ENCODE peak calls at places on chromosomes 12 and 14, in eight cellular contexts. K is SK-N-MC; J is A673; I is astrocyte; N is tibial nerve; E is iPS DF 6.9; A is dorsolateral prefrontal cortex; M is CD8-positive, alpha-beta T cell. R is an unnamed sample.

GRCh38 chr14:38583471-38583870 is 327.6 kb upstream of the CLEC14A start:
- DNase-seq in K (no peak), J (no peak), I (no peak), N (no peak), E (no peak), A (no peak), M (no peak), R (no peak)

GRCh38 chr12:124456652-124457152 is 110.7 kb downstream of the NCOR2 start:
- DNase-seq in K (no peak), J (no peak), I (no peak), N (no peak), E (no peak), A (no peak), M (no peak), R (peak; percentile 57)

GRCh38 chr14:103362780-103363179 is 22.4 kb upstream of the MARK3 start:
- DNase-seq in K (no peak), J (no peak), I (no peak), N (no peak), E (no peak), A (no peak), M (no peak), R (no peak)

GRCh38 chr14:54828031-54828430 is 74.6 kb downstream of the GCH1 start:
- DNase-seq in K (no peak), J (no peak), I (no peak), N (no peak), E (no peak), A (no peak), M (no peak), R (no peak)

GRCh38 chr12:118436002-118436724 is 59.8 kb downstream of the SUDS3 start:
- DNase-seq in K (no peak), J (peak; percentile 47), I (no peak), N (no peak), E (peak; percentile 47), A (no peak), M (no peak), R (no peak)

GRCh38 chr14:106883218-106883692 is 1356.9 kb downstream of the TMEM121 start:
- DNase-seq in K (no peak), J (peak; percentile 53), I (no peak), N (no peak), E (no peak), A (no peak), M (no peak), R (peak; percentile 14)

GRCh38 chr14:73173092-73173735 is 36.9 kb downstream of the PSEN1 start:
- DNase-seq in K (peak; percentile 44), J (peak; percentile 63), I (peak; percentile 39), N (no peak), E (no peak), A (no peak), M (no peak), R (no peak)

GRCh38 chr14:21408152-21408551 is 24.3 kb upstream of the SUPT16H start:
- DNase-seq in K (no peak), J (no peak), I (peak; percentile 61), N (no peak), E (no peak), A (no peak), M (no peak), R (no peak)

GRCh38 chr12:52873832-52874572 is 25.2 kb upstream of the KRT78 start:
- DNase-seq in K (no peak), J (peak; percentile 90), I (peak; percentile 82), N (peak; percentile 70), E (no peak), A (peak; percentile 50), M (no peak), R (peak; percentile 40)

GRCh38 chr12:130714091-130714590 is 2.0 kb downstream of the RIMBP2 start:
- DNase-seq in K (no peak), J (peak; percentile 54), I (no peak), N (no peak), E (no peak), A (no peak), M (no peak), R (no peak)

GRCh38 chr12:48422060-48422459 is 50.3 kb upstream of the ANP32D start:
- DNase-seq in K (no peak), J (peak; percentile 28), I (peak; percentile 3), N (no peak), E (no peak), A (no peak), M (no peak), R (no peak)

GRCh38 chr12:52612431-52613290 is 5.7 kb downstream of the KRT73 start:
- DNase-seq in K (no peak), J (no peak), I (no peak), N (no peak), E (no peak), A (no peak), M (no peak), R (peak; percentile 28)

GRCh38 chr12:107287436-107288413 is 194.4 kb upstream of the CRY1 start:
- DNase-seq in K (no peak), J (no peak), I (peak; percentile 11), N (no peak), E (no peak), A (no peak), M (no peak), R (no peak)

GRCh38 chr14:51155331-51155730 is 60.4 kb upstream of the TRIM9 start:
- DNase-seq in K (no peak), J (no peak), I (no peak), N (no peak), E (no peak), A (no peak), M (no peak), R (no peak)

GRCh38 chr14:51576899-51577298 is 74.8 kb upstream of the FRMD6 start:
- DNase-seq in K (no peak), J (no peak), I (peak; percentile 33), N (no peak), E (no peak), A (no peak), M (no peak), R (no peak)

GRCh38 chr12:112944028-112944690 is 5.9 kb downstream of the OAS3 start:
- DNase-seq in K (no peak), J (no peak), I (no peak), N (no peak), E (no peak), A (no peak), M (no peak), R (no peak)

GRCh38 chr12:121060149-121061001 is 21.3 kb upstream of the OASL start:
- DNase-seq in K (peak; percentile 22), J (peak; percentile 80), I (no peak), N (no peak), E (peak; percentile 22), A (no peak), M (peak; percentile 43), R (peak; percentile 83)
- H3K4me3 ChIP-seq in K (no peak overlapping the region), J (peak overlapping the region; percentile 27), I (no peak overlapping the region), N (peak overlapping the region; percentile 46), E (no peak overlapping the region), A (peak overlapping the region; percentile 19), M (peak overlapping the region; percentile 68), R (peak overlapping the region; percentile 91)

DNA sequence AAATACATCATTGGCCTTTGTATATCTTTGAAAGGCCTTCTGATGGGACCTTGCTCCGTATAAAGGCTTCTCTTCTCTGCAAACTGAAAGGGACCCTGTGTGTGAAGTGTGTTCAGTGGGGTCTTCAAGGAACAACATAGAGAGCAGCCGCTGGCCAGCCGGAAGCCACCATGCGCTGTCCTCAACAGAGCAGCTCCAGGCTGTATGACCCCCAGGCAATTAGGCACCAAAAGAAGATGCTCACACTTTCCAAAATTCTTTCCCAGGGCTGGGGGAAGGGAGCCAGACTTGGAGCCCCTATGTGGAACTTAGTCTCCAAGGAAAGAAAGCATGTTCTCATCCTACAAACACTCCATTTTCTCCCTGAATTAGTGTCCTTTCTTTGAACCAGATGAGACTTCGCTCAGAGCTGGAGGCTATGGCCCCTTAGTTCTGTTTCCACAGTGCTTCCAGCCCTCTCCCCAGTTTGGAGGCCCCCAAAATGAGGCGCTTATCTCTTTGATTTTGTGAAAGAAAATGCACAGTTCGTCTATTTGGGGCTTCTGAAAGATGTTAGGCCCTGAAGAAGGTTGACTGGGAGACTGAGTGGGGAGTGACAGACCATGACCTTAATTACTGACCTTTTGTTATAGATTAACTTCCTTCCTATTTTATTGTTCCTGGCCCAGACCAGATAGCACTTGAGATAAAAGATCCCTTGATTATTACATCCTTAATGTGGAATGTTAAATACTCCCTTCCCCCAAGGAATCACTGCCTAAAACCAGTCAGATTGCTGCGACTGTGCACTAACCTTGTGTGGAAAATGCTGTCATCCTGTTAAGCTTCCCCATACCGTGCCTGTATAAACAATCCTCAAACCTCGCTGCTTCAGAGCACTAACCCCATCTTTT is 128.3 kb upstream of the FGD4 start:
- DNase-seq in K (no peak), J (peak; percentile 52), I (peak; percentile 72), N (no peak), E (no peak), A (no peak), M (no peak), R (no peak)
- H3K27ac ChIP-seq in K (peak overlapping the region; percentile 7), J (no peak overlapping the region), I (peak overlapping the region; percentile 29), N (peak overlapping the region; percentile 82), E (no peak overlapping the region), A (no peak overlapping the region), M (no peak overlapping the region), R (no peak overlapping the region)

DNA sequence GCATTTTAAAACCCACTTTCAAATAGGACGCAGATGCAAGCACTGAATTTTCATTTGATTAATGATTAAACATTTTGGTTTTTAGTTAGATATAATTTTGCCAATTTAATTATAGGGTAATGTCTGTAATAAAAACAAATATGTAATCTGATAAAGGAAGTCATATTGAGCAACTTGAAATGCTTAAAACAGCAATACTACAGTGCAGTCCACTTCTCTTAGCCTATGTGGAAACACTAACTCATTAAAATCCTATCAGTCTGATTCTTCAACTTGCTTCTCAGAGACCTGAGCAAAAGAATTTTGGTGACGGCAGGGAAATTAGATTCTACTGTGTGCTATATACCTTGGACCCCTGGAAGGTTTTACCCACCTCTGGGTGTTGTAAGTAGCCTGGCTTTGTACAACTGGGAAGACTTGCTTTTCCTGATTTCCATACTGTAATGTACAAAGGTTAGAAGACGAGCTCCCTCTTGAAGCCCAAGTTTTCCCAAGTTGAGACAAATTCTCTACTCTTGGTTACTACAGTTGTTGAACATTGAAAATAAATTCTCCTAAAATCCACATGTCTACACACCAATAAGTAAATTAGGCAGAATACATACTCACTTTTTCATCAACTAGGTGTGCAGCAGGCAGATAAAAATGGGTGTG is 4.2 kb downstream of the TRHDE start:
- DNase-seq in K (no peak), J (no peak), I (no peak), N (no peak), E (no peak), A (no peak), M (no peak), R (no peak)
- H3K4me3 ChIP-seq in K (peak overlapping the region; percentile 98), J (peak overlapping the region; percentile 80), I (peak overlapping the region; percentile 16), N (no peak overlapping the region), E (no peak overlapping the region), A (no peak overlapping the region), M (no peak overlapping the region), R (no peak overlapping the region)

GRCh38 chr12:85803231-85803630 is 33.0 kb downstream of the RASSF9 start:
- DNase-seq in K (peak; percentile 42), J (peak; percentile 34), I (no peak), N (no peak), E (no peak), A (no peak), M (no peak), R (no peak)
- H3K27ac ChIP-seq in K (peak overlapping the region; percentile 93), J (peak overlapping the region; percentile 69), I (no peak overlapping the region), N (no peak overlapping the region), E (no peak overlapping the region), A (no peak overlapping the region), M (no peak overlapping the region), R (no peak overlapping the region)